ENCODE peak calls at places on chromosomes 1 and 21, in eight cellular contexts. One of them, this sample, is unnamed.

GRCh38 chr1:200962631-200963030 is 60.9 kb downstream of the KIF21B start:
- DNase-seq in H9: peak; percentile 17
- DNase-seq in Calu3: no peak
- DNase-seq in endothelial cell: no peak
- DNase-seq in endothelial cell of umbilical vein: no peak
- DNase-seq in AG10803: no peak
- DNase-seq in heart right ventricle: no peak
- DNase-seq in neural crest cell: no peak
- DNase-seq in this sample: no peak

GRCh38 chr1:112685913-112686312 is 11.5 kb downstream of the MOV10 start:
- DNase-seq in H9: no peak
- DNase-seq in Calu3: no peak
- DNase-seq in endothelial cell: no peak
- DNase-seq in endothelial cell of umbilical vein: no peak
- DNase-seq in AG10803: no peak
- DNase-seq in heart right ventricle: no peak
- DNase-seq in neural crest cell: no peak
- DNase-seq in this sample: no peak

GRCh38 chr1:235253219-235253640 is 74.7 kb downstream of the ARID4B start:
- DNase-seq in H9: peak; percentile 72
- DNase-seq in Calu3: peak; percentile 80
- DNase-seq in endothelial cell: peak; percentile 71
- DNase-seq in endothelial cell of umbilical vein: peak; percentile 71
- DNase-seq in AG10803: peak; percentile 70
- DNase-seq in heart right ventricle: no peak
- DNase-seq in neural crest cell: peak; percentile 52
- DNase-seq in this sample: peak; percentile 81

GRCh38 chr1:71296551-71296950 is 215.7 kb upstream of the ZRANB2 start:
- DNase-seq in H9: no peak
- DNase-seq in Calu3: no peak
- DNase-seq in endothelial cell: no peak
- DNase-seq in endothelial cell of umbilical vein: no peak
- DNase-seq in AG10803: peak; percentile 77
- DNase-seq in heart right ventricle: no peak
- DNase-seq in neural crest cell: no peak
- DNase-seq in this sample: no peak

GRCh38 chr1:222948079-222948478 is 133.2 kb downstream of the DISP1 start:
- DNase-seq in H9: no peak
- DNase-seq in Calu3: no peak
- DNase-seq in endothelial cell: peak; percentile 5
- DNase-seq in endothelial cell of umbilical vein: no peak
- DNase-seq in AG10803: no peak
- DNase-seq in heart right ventricle: no peak
- DNase-seq in neural crest cell: no peak
- DNase-seq in this sample: no peak

GRCh38 chr1:117501275-117501674 is 104.6 kb upstream of the TENT5C start:
- DNase-seq in H9: no peak
- DNase-seq in Calu3: no peak
- DNase-seq in endothelial cell: no peak
- DNase-seq in endothelial cell of umbilical vein: no peak
- DNase-seq in AG10803: peak; percentile 18
- DNase-seq in heart right ventricle: no peak
- DNase-seq in neural crest cell: no peak
- DNase-seq in this sample: peak; percentile 91

GRCh38 chr21:40053007-40053406 is 185.8 kb downstream of the PCP4 start:
- DNase-seq in H9: no peak
- DNase-seq in Calu3: no peak
- DNase-seq in endothelial cell: no peak
- DNase-seq in endothelial cell of umbilical vein: no peak
- DNase-seq in AG10803: peak; percentile 59
- DNase-seq in heart right ventricle: peak; percentile 33
- DNase-seq in neural crest cell: no peak
- DNase-seq in this sample: no peak

GRCh38 chr1:57860333-57860732 is 436.5 kb upstream of the DAB1 start:
- DNase-seq in H9: no peak
- DNase-seq in Calu3: no peak
- DNase-seq in endothelial cell: no peak
- DNase-seq in endothelial cell of umbilical vein: no peak
- DNase-seq in AG10803: peak; percentile 13
- DNase-seq in heart right ventricle: no peak
- DNase-seq in neural crest cell: no peak
- DNase-seq in this sample: no peak

GRCh38 chr1:109750920-109751319 is 10.1 kb upstream of the GSTM3 start:
- DNase-seq in H9: no peak
- DNase-seq in Calu3: no peak
- DNase-seq in endothelial cell: no peak
- DNase-seq in endothelial cell of umbilical vein: no peak
- DNase-seq in AG10803: no peak
- DNase-seq in heart right ventricle: no peak
- DNase-seq in neural crest cell: no peak
- DNase-seq in this sample: no peak

GRCh38 chr1:116987256-116987555 is 14.4 kb upstream of the CD101 start:
- DNase-seq in H9: no peak
- DNase-seq in Calu3: no peak
- DNase-seq in endothelial cell: no peak
- DNase-seq in endothelial cell of umbilical vein: no peak
- DNase-seq in AG10803: no peak
- DNase-seq in heart right ventricle: no peak
- DNase-seq in neural crest cell: no peak
- DNase-seq in this sample: no peak

GRCh38 chr1:153431928-153432327 is 15.6 kb downstream of the S100A7A start:
- DNase-seq in H9: no peak
- DNase-seq in Calu3: no peak
- DNase-seq in endothelial cell: no peak
- DNase-seq in endothelial cell of umbilical vein: no peak
- DNase-seq in AG10803: no peak
- DNase-seq in heart right ventricle: no peak
- DNase-seq in neural crest cell: no peak
- DNase-seq in this sample: no peak

GRCh38 chr1:215393476-215393875 is 173.6 kb upstream of the KCTD3 start:
- DNase-seq in H9: no peak
- DNase-seq in Calu3: no peak
- DNase-seq in endothelial cell: no peak
- DNase-seq in endothelial cell of umbilical vein: peak; percentile 52
- DNase-seq in AG10803: no peak
- DNase-seq in heart right ventricle: no peak
- DNase-seq in neural crest cell: no peak
- DNase-seq in this sample: no peak

GRCh38 chr1:99173282-99173681 is 91.0 kb upstream of the PLPPR4 start:
- DNase-seq in H9: no peak
- DNase-seq in Calu3: no peak
- DNase-seq in endothelial cell: no peak
- DNase-seq in endothelial cell of umbilical vein: no peak
- DNase-seq in AG10803: peak; percentile 26
- DNase-seq in heart right ventricle: no peak
- DNase-seq in neural crest cell: no peak
- DNase-seq in this sample: no peak

GRCh38 chr1:116751149-116751548 is 3.1 kb upstream of the CD2 start:
- DNase-seq in H9: no peak
- DNase-seq in Calu3: no peak
- DNase-seq in endothelial cell: no peak
- DNase-seq in endothelial cell of umbilical vein: no peak
- DNase-seq in AG10803: no peak
- DNase-seq in heart right ventricle: no peak
- DNase-seq in neural crest cell: no peak
- DNase-seq in this sample: no peak

GRCh38 chr1:206736878-206737728 is 33.5 kb upstream of the IL19 start:
- DNase-seq in H9: no peak
- DNase-seq in Calu3: no peak
- DNase-seq in endothelial cell: no peak
- DNase-seq in endothelial cell of umbilical vein: no peak
- DNase-seq in AG10803: no peak
- DNase-seq in heart right ventricle: no peak
- DNase-seq in neural crest cell: no peak
- DNase-seq in this sample: no peak

GRCh38 chr21:41743321-41744027 is 23.4 kb downstream of the RIPK4 start:
- DNase-seq in H9: no peak
- DNase-seq in Calu3: no peak
- DNase-seq in endothelial cell: no peak
- DNase-seq in endothelial cell of umbilical vein: no peak
- DNase-seq in AG10803: no peak
- DNase-seq in heart right ventricle: no peak
- DNase-seq in neural crest cell: no peak
- DNase-seq in this sample: no peak

GRCh38 chr1:172254521-172255222 is 165.8 kb upstream of the C1orf105 start:
- DNase-seq in H9: no peak
- DNase-seq in Calu3: peak; percentile 24
- DNase-seq in endothelial cell: no peak
- DNase-seq in endothelial cell of umbilical vein: peak; percentile 72
- DNase-seq in AG10803: peak; percentile 88
- DNase-seq in heart right ventricle: no peak
- DNase-seq in neural crest cell: no peak
- DNase-seq in this sample: peak; percentile 92

GRCh38 chr1:1343811-1344421 is 5.3 kb downstream of the DVL1 start:
- DNase-seq in H9: no peak
- DNase-seq in Calu3: peak; percentile 44
- DNase-seq in endothelial cell: no peak
- DNase-seq in endothelial cell of umbilical vein: no peak
- DNase-seq in AG10803: no peak
- DNase-seq in heart right ventricle: no peak
- DNase-seq in neural crest cell: no peak
- DNase-seq in this sample: no peak

GRCh38 chr1:119372493-119373086 is 4.0 kb downstream of the HAO2 start:
- DNase-seq in H9: peak; percentile 73
- DNase-seq in Calu3: peak; percentile 30
- DNase-seq in endothelial cell: peak; percentile 56
- DNase-seq in endothelial cell of umbilical vein: no peak
- DNase-seq in AG10803: peak; percentile 39
- DNase-seq in heart right ventricle: no peak
- DNase-seq in neural crest cell: no peak
- DNase-seq in this sample: peak; percentile 65
- TF ChIP-seq CTCF in H9: peak; percentile 72
- TF ChIP-seq CTCF in Calu3: no peak
- TF ChIP-seq CTCF in endothelial cell: no peak
- TF ChIP-seq CTCF in endothelial cell of umbilical vein: no peak
- TF ChIP-seq CTCF in AG10803: peak; percentile 34
- TF ChIP-seq CTCF in heart right ventricle: no peak
- TF ChIP-seq CTCF in neural crest cell: peak; percentile 58
- TF ChIP-seq CTCF in this sample: peak; percentile 47

DNA sequence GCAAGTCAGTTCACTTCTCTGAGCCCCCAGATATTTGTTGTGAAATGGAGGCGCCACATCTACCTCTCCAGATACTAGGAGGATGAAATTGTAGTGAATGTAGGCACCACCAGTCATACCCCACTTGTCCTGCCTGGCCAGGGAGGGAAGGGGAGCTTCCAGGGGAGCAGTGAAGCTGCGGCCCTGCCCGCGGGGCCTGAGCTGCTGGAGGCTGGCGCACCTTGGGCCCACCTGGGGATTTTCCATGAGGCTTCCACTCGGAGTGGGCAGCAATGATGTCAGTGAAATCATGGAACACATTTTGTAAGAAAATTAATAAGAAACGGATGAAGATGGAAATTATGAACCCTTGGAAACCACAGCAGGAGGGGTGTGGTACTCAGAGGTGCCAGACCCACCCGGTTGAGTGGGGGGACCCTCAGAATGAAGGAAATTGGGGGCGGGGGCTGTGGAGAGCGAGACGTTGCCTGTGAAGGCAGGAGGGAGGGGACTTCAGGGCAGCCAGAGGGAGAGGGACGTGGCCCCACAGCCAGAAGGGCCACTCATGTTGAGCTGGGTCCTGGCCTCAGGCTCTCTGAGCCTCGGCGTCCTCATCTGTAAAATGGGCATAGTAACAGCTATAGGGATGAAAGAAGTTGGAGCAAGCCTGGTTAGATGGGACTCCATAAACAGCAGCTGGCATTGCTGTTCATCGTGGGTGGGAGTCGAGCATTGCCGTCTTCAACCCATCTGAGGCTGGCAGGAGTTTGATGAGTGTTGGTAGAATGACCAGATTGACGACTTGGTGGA is 101.6 kb downstream of the EPHB2 start:
- DNase-seq in H9: no peak
- DNase-seq in Calu3: no peak
- DNase-seq in endothelial cell: no peak
- DNase-seq in endothelial cell of umbilical vein: no peak
- DNase-seq in AG10803: no peak
- DNase-seq in heart right ventricle: no peak
- DNase-seq in neural crest cell: no peak
- DNase-seq in this sample: no peak
- TF ChIP-seq CTCF in H9: no peak
- TF ChIP-seq CTCF in Calu3: no peak
- TF ChIP-seq CTCF in endothelial cell: no peak
- TF ChIP-seq CTCF in endothelial cell of umbilical vein: no peak
- TF ChIP-seq CTCF in AG10803: no peak
- TF ChIP-seq CTCF in heart right ventricle: no peak
- TF ChIP-seq CTCF in neural crest cell: no peak
- TF ChIP-seq CTCF in this sample: no peak

DNA sequence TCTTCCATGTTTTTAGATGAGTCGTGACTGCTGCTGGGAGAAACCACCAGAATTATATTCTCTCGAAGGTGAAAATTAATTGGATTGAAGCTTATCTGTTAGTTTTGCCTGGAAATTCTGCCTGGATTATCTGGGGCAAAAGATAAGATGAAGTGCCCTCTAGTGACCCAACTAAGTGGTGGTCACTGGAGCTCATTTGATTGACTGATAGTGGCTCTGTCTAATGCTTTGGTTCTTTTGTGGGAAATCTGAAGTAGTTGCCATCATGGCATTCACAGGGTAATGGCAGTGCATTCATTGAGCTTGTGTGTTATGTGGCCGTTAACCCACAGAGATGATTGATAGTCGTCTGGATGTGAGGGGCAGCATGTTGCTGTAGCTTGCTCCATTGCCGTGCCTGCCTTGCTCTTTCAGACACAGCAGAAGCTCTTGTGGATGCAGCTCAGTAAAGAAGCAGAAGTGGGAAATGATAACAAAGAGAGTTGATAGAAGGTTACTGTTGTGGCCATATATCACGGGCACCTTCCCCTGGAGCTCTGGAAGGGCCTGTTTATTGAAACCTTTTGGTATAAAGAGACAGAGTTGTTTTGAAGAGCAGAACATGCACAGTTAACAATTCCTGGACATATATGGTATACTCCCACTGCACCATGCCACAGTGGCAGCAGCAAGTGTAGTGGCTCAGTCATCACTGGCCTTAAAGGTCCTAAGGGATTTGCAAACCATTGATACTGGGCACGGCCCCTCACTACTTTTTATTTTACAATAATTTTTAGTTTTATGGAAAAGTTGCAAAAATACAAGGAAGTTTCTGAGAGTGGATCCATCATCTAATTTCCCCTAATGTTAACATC is 42.0 kb downstream of the CXADR start:
- DNase-seq in H9: no peak
- DNase-seq in Calu3: no peak
- DNase-seq in endothelial cell: peak; percentile 6
- DNase-seq in endothelial cell of umbilical vein: peak; percentile 25
- DNase-seq in AG10803: peak; percentile 5
- DNase-seq in heart right ventricle: no peak
- DNase-seq in neural crest cell: no peak
- DNase-seq in this sample: no peak
- TF ChIP-seq CTCF in H9: peak; percentile 62
- TF ChIP-seq CTCF in Calu3: no peak
- TF ChIP-seq CTCF in endothelial cell: peak; percentile 30
- TF ChIP-seq CTCF in endothelial cell of umbilical vein: peak; percentile 23
- TF ChIP-seq CTCF in AG10803: peak; percentile 46
- TF ChIP-seq CTCF in heart right ventricle: no peak
- TF ChIP-seq CTCF in neural crest cell: peak; percentile 32
- TF ChIP-seq CTCF in this sample: no peak

DNA sequence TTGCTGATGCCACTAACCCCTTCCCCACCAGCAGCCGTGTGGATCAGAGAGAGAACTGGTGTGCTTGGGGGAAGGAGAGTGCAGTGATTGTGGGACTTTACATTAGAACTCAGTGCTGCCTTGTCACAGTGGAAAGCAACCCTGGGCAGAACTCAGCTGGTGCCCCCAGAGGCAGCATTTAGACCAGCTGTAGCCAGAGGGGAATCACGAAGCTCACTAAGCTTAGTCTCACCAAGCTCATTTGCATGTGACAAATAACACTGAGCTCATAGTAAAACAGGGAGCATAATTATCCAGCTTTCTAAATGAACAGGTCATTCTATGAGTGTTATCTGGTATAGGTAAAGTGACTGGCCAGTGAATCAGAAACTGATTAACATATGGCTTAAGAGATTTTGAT is 9.8 kb upstream of the SMAP2 start:
- DNase-seq in H9: peak; percentile 53
- DNase-seq in Calu3: no peak
- DNase-seq in endothelial cell: no peak
- DNase-seq in endothelial cell of umbilical vein: no peak
- DNase-seq in AG10803: no peak
- DNase-seq in heart right ventricle: no peak
- DNase-seq in neural crest cell: no peak
- DNase-seq in this sample: no peak
- TF ChIP-seq CTCF in H9: peak; percentile 33
- TF ChIP-seq CTCF in Calu3: no peak
- TF ChIP-seq CTCF in endothelial cell: no peak
- TF ChIP-seq CTCF in endothelial cell of umbilical vein: peak; percentile 3
- TF ChIP-seq CTCF in AG10803: no peak
- TF ChIP-seq CTCF in heart right ventricle: no peak
- TF ChIP-seq CTCF in neural crest cell: no peak
- TF ChIP-seq CTCF in this sample: no peak